ENCODE peak calls at places on chromosome 5, in seven cellular contexts. T is NCI-H1417, H is iris pigment epithelial cell, U is WTC11, S is hypothalamus, R is right cardiac atrium, B is RPMI7951. A is an unnamed sample.

GRCh38 chr5:31556461-31556860 is 24.4 kb downstream of the C5orf22 start:
- DNase-seq in T (no peak), H (no peak), U (no peak), S (no peak), R (no peak), B (no peak), A (no peak)

GRCh38 chr5:9454491-9454890 is 91.4 kb downstream of the SEMA5A start:
- DNase-seq in T (no peak), H (no peak), U (no peak), S (no peak), R (no peak), B (no peak), A (no peak)

GRCh38 chr5:159629158-159629557 is 287.1 kb upstream of the ADRA1B start:
- DNase-seq in T (no peak), H (no peak), U (no peak), S (no peak), R (no peak), B (no peak), A (no peak)

GRCh38 chr5:135478938-135479337 is 26.8 kb upstream of the TIFAB start:
- DNase-seq in T (peak), H (no peak), U (no peak), S (no peak), R (no peak), B (no peak), A (peak)

GRCh38 chr5:148897842-148898241 is 71.4 kb downstream of the ADRB2 start:
- DNase-seq in T (peak), H (no peak), U (no peak), S (no peak), R (no peak), B (no peak), A (no peak)

GRCh38 chr5:59562756-59563389 is 330.7 kb downstream of the PDE4D start:
- DNase-seq in T (no peak), H (peak), U (peak), S (no peak), R (no peak), B (peak), A (no peak)

GRCh38 chr5:98749046-98749445 is 24.4 kb upstream of the RGMB start:
- DNase-seq in T (no peak), H (no peak), U (no peak), S (no peak), R (no peak), B (no peak), A (no peak)

GRCh38 chr5:119379096-119379495 is 23.3 kb downstream of the TNFAIP8 start:
- DNase-seq in T (no peak), H (no peak), U (no peak), S (no peak), R (no peak), B (no peak), A (no peak)

GRCh38 chr5:106376522-106376921 is 1294.2 kb downstream of the EFNA5 start:
- DNase-seq in T (no peak), H (peak), U (no peak), S (no peak), R (no peak), B (peak), A (no peak)

A was measured in tibial artery.